ENCODE peak calls at places on chromosome 9, in four cellular contexts. V is CD8-positive, alpha-beta T cell; J is Caco-2; M is foreskin keratinocyte. K is an unnamed sample.

GRCh38 chr9:70303268-70303667 is 44.5 kb downstream of the SMC5 start:
- DNase-seq in M (no peak), J (no peak), V (no peak), K (no peak)

GRCh38 chr9:92350129-92350739 is 24.5 kb downstream of the CENPP start:
- DNase-seq in J (no peak), V (no peak), M (no peak), K (no peak)

GRCh38 chr9:133659566-133659965 is 23.4 kb downstream of the DBH start:
- DNase-seq in M (no peak), V (no peak), J (no peak), K (no peak)

GRCh38 chr9:99034149-99034548 is 70.8 kb upstream of the TGFBR1 start:
- DNase-seq in J (no peak), V (no peak), M (no peak), K (no peak)

GRCh38 chr9:34185778-34186551 is 7.1 kb downstream of the UBAP1 start:
- DNase-seq in J (no peak), V (no peak), M (peak; percentile 97), K (peak; percentile 25)

GRCh38 chr9:70136632-70137031 is 93.0 kb downstream of the MAMDC2 start:
- DNase-seq in M (peak; percentile 66), V (no peak), J (no peak), K (no peak)

GRCh38 chr9:96883922-96884321 is 29.6 kb upstream of the ZNF782 start:
- DNase-seq in V (no peak), J (no peak), M (no peak), K (no peak)

GRCh38 chr9:121566401-121567141 is 66.9 kb upstream of the GGTA1 start:
- DNase-seq in V (no peak), M (no peak), J (no peak), K (no peak)

GRCh38 chr9:93172646-93173364 is 11.1 kb upstream of the WNK2 start:
- DNase-seq in M (no peak), V (no peak), J (no peak), K (no peak)

GRCh38 chr9:115694014-115694413 is 459.6 kb upstream of the PAPPA start:
- DNase-seq in M (no peak), J (peak; percentile 36), V (no peak), K (no peak)

GRCh38 chr9:91711755-91712591 is 238.1 kb downstream of the ROR2 start:
- DNase-seq in M (no peak), J (no peak), V (peak; percentile 35), K (no peak)

GRCh38 chr9:104429147-104429546 is 74.9 kb upstream of the OR13F1 start:
- DNase-seq in M (no peak), J (no peak), V (no peak), K (no peak)

GRCh38 chr9:115042781-115043509 is 75.0 kb downstream of the TNC start:
- DNase-seq in V (no peak), M (no peak), J (no peak), K (no peak)

GRCh38 chr9:1050125-1050895 is at the start of gene DMRT2:
- DNase-seq in J (peak; percentile 92), M (peak; percentile 14), V (no peak), K (no peak)

GRCh38 chr9:7055201-7055903 is 297.6 kb downstream of the KDM4C start:
- DNase-seq in V (no peak), J (no peak), M (no peak), K (no peak)

GRCh38 chr9:22119537-22120167 is 110.5 kb upstream of the CDKN2B start:
- DNase-seq in V (no peak), M (no peak), J (peak; percentile 24), K (no peak)
- TF ChIP-seq CTCF in V (peak; percentile 24), M (peak; percentile 85), J (no peak), K (peak; percentile 25)

GRCh38 chr9:136542246-136543041 is 3.4 kb downstream of the NOTCH1 start:
- DNase-seq in M (no peak), J (no peak), V (no peak), K (no peak)
- H3K4me1 ChIP-seq in M (peaks cover 12% of the 10 kb centered on the region), J (peaks cover 22% of the 10 kb centered on the region), V (peaks cover 68% of the 10 kb centered on the region), K (peaks cover 27% of the 10 kb centered on the region)

GRCh38 chr9:108484468-108484867 is 371.3 kb downstream of the ACTL7B start:
- DNase-seq in M (peak; percentile 73), V (no peak), J (no peak), K (no peak)

GRCh38 chr9:108478871-108479332 is 376.9 kb downstream of the ACTL7B start:
- DNase-seq in J (no peak), M (peak; percentile 82), V (no peak), K (peak; percentile 92)

GRCh38 chr9:108479989-108480652 is 375.7 kb downstream of the ACTL7B start:
- DNase-seq in V (no peak), J (no peak), M (no peak), K (no peak)

GRCh38 chr9:108486791-108487190 is 369.0 kb downstream of the ACTL7B start:
- DNase-seq in M (peak; percentile 37), J (no peak), V (no peak), K (no peak)

GRCh38 chr9:108483676-108484075 is 372.1 kb downstream of the ACTL7B start:
- DNase-seq in M (no peak), J (no peak), V (no peak), K (no peak)
- TF ChIP-seq CTCF in M (no peak), J (no peak), V (no peak), K (no peak)

GRCh38 chr9:18921677-18922076 is 111.3 kb downstream of the SAXO1 start:
- DNase-seq in J (no peak), V (no peak), M (no peak), K (no peak)

GRCh38 chr9:18923167-18923566 is 109.8 kb downstream of the SAXO1 start:
- DNase-seq in M (no peak), J (no peak), V (no peak), K (no peak)

GRCh38 chr9:18922161-18922910 is 110.7 kb downstream of the SAXO1 start:
- DNase-seq in V (no peak), J (no peak), M (no peak), K (no peak)

GRCh38 chr9:18925880-18926279 is 107.1 kb downstream of the SAXO1 start:
- DNase-seq in J (no peak), M (no peak), V (no peak), K (no peak)

DNA sequence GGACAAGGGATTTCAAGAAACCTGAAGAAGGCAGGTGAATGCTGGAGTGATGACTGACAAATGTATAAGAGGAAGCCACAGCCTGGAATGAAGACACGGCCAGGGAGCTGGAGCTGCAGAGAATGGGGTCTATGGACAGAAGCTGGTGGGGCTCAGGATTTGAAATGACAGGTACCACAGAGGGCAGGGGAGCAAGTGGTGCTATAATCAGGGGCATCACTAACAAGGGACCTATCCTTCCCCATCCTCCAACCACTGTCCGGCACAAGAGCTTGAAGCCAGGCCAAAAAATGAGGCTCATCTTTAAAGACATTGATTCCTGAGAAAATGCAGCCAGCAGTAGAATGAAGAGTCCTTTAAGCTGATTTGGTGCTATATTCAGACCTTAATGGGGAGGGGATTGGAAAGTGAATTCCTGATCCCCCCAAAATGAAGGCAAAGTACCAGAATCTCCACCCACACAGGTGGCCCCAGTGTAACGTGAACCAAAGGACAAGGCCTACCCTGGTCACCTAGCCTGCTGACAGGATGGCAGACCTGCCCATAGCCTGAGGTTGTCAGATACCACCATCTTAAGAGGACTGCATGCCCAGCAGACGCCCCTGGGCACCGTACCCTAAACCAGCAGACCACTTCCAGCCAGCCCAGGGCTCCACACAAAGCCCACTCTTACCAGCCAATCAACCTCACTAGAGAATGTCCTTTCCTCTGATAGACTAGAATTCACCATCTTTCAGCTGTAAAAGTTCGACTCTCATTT is 109.2 kb downstream of the SAXO1 start:
- DNase-seq in M (no peak), V (no peak), J (no peak), K (no peak)
- H3K4me1 ChIP-seq in M (peaks cover 16% of the 10 kb centered on the region), V (no peaks in the 10 kb centered on the region), J (no peaks in the 10 kb centered on the region), K (no peaks in the 10 kb centered on the region)

DNA sequence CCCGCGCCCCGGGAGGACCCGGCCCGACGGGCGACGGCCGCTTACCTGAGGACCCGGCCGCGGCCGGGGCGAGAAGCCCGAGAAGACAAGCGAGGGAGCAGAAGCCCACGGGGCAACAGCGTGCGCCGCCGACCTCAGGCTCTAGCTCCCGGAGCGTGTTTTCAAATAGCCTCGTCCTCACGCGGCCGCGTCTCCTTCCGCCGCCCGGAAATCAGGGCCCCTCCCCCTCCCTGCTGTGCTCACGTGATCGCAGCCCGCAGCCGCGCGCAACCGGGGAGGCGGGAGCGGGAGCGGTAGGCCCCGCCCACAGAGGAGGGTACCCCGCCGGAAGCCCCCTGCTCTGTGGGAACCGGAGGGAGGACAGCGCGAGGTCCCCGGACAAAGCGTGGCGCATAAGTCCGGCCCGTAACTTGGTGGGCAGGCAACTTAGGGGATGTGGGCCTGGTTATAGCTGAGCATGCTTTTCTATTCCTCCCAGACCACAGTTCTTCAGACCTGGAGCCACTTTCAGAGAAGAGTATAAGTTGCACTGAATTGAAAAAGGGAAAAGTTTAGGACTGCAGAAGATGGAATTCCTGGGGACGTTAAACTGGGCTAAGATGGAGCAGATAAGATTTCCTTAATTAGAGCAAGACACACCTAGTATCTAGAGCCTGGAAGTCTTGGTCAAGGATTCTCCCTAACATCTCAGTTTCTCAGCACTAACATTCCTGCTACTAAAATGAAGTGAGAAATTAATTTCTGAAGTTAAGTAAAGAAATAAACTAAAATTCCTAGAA is at the start of gene TEX10:
- DNase-seq in V (peak; percentile 88), J (peak; percentile 91), M (peak; percentile 39), K (peak; percentile 61)
- TF ChIP-seq CTCF in V (no peak), J (no peak), M (no peak), K (no peak)

GRCh38 chr9:110160163-110160562 is 47.8 kb downstream of the C9orf152 start:
- DNase-seq in V (no peak), M (no peak), J (no peak), K (no peak)

GRCh38 chr9:110161940-110162339 is 46.0 kb downstream of the C9orf152 start:
- DNase-seq in J (no peak), M (no peak), V (no peak), K (no peak)

GRCh38 chr9:110156902-110157301 is 51.1 kb downstream of the C9orf152 start:
- DNase-seq in M (no peak), V (peak; percentile 9), J (no peak), K (no peak)

GRCh38 chr9:110157812-110158629 is 49.9 kb downstream of the C9orf152 start:
- DNase-seq in J (no peak), M (no peak), V (no peak), K (no peak)

DNA sequence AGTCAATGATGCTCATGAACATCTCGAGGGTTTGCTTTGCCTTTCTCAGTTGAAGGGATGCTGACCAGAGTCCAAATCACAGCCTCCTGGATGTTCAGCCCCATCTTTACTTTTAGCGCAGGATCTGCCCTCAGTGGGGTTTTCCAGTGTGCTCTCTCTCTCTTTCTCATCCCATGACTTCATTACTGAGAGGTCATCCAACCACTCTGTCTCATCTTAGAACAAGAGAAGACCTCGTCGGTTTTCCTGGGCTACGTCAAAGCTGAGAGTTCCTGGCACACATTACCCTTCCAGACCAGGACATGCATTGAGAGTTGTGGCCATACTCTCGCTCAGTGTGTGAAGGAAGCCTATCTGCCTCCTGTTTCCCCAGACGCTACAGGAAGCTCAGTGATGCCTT is 47.3 kb downstream of the C9orf152 start:
- DNase-seq in M (no peak), V (no peak), J (no peak), K (no peak)
- H3K4me1 ChIP-seq in M (no peaks in the 10 kb centered on the region), V (peaks cover 30% of the 10 kb centered on the region), J (peaks cover 5% of the 10 kb centered on the region), K (peaks cover 4% of the 10 kb centered on the region)

DNA sequence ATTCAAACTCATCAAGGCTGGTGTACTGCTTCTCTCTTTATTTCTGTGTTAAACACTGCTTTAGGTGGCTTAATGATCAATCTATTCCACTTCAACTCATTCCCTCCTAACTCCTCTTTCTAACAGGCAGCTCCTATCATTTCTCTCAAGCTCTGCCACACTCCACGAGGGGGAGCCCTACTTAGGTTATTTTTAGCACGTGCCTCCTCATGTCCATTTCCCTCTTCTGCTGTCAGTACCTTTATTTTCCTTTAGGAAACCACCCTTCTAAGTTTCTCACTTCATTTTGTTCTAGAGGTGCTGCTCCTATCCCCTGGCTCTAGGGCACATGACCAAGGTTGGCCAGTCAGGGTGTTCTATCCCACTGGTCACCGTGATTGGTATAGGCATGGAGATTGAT is 6.7 kb upstream of the BRINP1 start:
- DNase-seq in V (no peak), J (peak; percentile 44), M (no peak), K (no peak)
- TF ChIP-seq CTCF in V (no peak), J (peak; percentile 33), M (peak; percentile 52), K (peak; percentile 37)